ENCODE peak calls at places on chromosomes 4 and X, in nine cellular contexts. B is Caco-2, K is mucosa of descending colon, Z is keratinocyte, D is colonic mucosa, W is PC-3, F is upper lobe of right lung, I is spleen, L is esophagus squamous epithelium. O is an unnamed sample. For H3K36me3, the result is how much of the 10 kb centered on the place peaks cover.

GRCh38 chr4:20445933-20446723 is 194.4 kb downstream of the SLIT2 start:
- DNase-seq in B (no peak), K (no peak), Z (no peak), D (no peak), W (no peak), F (no peak), I (no peak), L (no peak), O (no peak)

GRCh38 chrX:8760021-8760420 is 28.1 kb upstream of the ANOS1 start:
- DNase-seq in B (no peak), K (no peak), Z (no peak), D (no peak), W (peak), F (no peak), I (no peak), L (no peak), O (no peak)

GRCh38 chr4:53905281-53905934 is 159.0 kb downstream of the CHIC2 start:
- DNase-seq in B (no peak), K (no peak), Z (no peak), D (no peak), W (no peak), F (no peak), I (no peak), L (no peak), O (no peak)

GRCh38 chrX:36683507-36683906 is 324.7 kb upstream of the FAM47C start:
- DNase-seq in B (no peak), K (no peak), Z (no peak), D (no peak), W (no peak), F (no peak), I (no peak), L (no peak), O (no peak)

GRCh38 chr4:40380647-40381046 is 45.5 kb downstream of the CHRNA9 start:
- DNase-seq in B (no peak), K (no peak), Z (no peak), D (no peak), W (no peak), F (no peak), I (no peak), L (no peak), O (no peak)

GRCh38 chrX:133888941-133889340 is 96.5 kb downstream of the GPC3 start:
- DNase-seq in B (no peak), K (no peak), Z (no peak), D (no peak), W (no peak), F (no peak), I (no peak), L (no peak), O (no peak)

GRCh38 chr4:14867847-14868246 is 134.4 kb upstream of the CPEB2 start:
- DNase-seq in B (no peak), K (no peak), Z (no peak), D (no peak), W (no peak), F (no peak), I (no peak), L (no peak), O (no peak)

GRCh38 chr4:1234296-1234695 is 14.6 kb downstream of the CTBP1 start:
- DNase-seq in B (no peak), K (no peak), Z (no peak), D (no peak), W (no peak), F (peak), I (peak), L (no peak), O (no peak)

GRCh38 chrX:77431227-77431626 is 16.0 kb upstream of the FGF16 start:
- DNase-seq in B (no peak), K (peak), Z (no peak), D (no peak), W (no peak), F (no peak), I (no peak), L (no peak), O (no peak)

GRCh38 chrX:111284615-111285294 is 14.5 kb upstream of the CAPN6 start:
- DNase-seq in B (no peak), K (no peak), Z (no peak), D (no peak), W (no peak), F (no peak), I (no peak), L (no peak), O (no peak)

GRCh38 chr4:38696697-38697096 is 32.7 kb downstream of the KLF3 start:
- DNase-seq in B (no peak), K (no peak), Z (no peak), D (no peak), W (no peak), F (no peak), I (no peak), L (no peak), O (no peak)
- H3K36me3 ChIP-seq in B (under half), K (under half), Z (under half), D (under half), W (under half), F (half or more), I (under half), L (half or more), O (under half)

GRCh38 chrX:38985375-38985774 is 184.1 kb downstream of the MID1IP1 start:
- DNase-seq in B (no peak), K (no peak), Z (no peak), D (no peak), W (peak), F (no peak), I (no peak), L (no peak), O (no peak)
- TF ChIP-seq CTCF in B (no peak), K (no peak), Z (no peak), D (no peak), W (peak), F (peak), I (no peak), L (no peak), O (no peak)

DNA sequence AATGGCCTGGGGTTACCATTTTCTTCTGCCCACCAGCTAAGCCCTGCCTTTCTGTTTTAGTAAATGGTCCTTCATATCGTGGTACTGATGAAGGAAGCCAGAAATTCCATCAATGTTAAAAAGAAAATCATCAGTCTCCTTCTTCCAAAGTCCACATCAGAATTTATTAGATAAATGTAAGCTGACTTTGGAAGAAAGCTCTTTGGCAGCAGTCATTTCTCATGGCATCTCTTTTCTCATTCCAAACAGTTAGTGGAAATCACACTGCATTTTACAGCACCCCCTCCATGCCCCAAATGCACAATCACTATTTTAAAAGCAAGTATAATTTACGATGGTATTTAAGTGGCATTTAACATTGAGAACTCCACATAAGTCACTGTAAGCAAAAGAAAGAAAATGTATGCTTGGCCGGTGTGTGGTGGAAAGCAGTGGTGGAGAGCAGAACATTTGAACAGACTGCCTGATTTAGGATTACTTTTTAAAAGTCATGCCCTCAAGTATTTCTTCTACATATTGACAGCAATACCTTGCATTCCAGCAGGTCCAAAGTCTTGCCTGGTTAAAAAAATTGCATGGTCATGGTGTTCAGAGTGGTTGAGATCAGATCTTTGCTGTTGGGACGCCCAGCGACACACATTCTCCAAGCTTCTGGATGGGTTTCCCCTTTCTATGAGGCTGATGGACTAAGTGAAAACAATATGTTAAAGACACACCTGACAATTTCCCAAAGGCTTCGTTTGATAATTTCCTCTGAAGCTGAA is 248.7 kb downstream of the ADAMTS3 start:
- DNase-seq in B (no peak), K (no peak), Z (no peak), D (no peak), W (no peak), F (no peak), I (no peak), L (no peak), O (no peak)
- H3K4me3 ChIP-seq in B (no peak), K (no peak), Z (no peak), D (no peak), W (peak), F (no peak), I (no peak), L (no peak), O (no peak)

GRCh38 chrX:119343856-119344255 is 55.3 kb upstream of the SLC25A43 start:
- DNase-seq in B (no peak), K (peak), Z (no peak), D (peak), W (peak), F (no peak), I (no peak), L (no peak), O (no peak)
- H3K36me3 ChIP-seq in B (under half), K (under half), Z (under half), D (under half), W (under half), F (under half), I (under half), L (under half), O (under half)

DNA sequence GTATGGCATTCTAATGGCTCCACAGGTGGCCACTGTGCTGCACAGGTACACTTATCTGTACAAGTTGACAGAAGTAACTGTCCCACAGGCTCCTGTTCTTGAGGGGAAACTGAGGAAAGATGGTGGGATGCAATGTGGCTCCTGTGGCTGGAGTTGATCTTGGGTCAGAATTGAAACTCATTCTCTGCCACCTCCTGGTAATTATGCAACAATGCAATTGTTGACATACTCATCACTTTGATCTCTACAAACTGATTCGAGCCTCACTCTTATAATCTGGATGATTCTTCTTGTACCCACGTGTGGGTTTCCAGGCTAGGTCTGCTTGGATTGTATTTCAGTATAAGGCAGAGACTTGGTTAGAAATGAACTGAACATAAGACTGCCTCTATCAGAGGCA is 148.8 kb downstream of the CCNG2 start:
- DNase-seq in B (no peak), K (no peak), Z (no peak), D (no peak), W (no peak), F (no peak), I (no peak), L (no peak), O (no peak)
- TF ChIP-seq CTCF in B (no peak), K (no peak), Z (no peak), D (no peak), W (peak), F (no peak), I (no peak), L (no peak), O (no peak)

DNA sequence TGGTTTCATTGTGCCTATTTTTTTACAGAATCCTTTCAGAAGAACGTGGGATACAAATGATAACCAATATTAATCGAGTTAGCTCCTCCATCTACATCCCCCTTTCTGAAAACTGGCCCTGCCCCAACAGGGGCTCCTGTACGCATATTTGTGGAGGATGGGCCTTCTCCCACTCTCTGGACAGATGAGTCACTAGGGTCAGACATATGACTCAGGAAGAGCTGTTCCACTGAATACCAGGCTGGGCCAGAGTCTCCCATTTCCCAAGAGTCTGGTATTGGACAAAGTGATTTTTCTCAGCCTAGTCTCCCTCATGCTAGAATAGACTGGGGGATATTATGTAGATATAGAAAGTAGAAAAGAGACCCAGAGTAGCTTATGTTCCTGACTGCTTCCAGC is 142.4 kb downstream of the TSPAN5 start:
- DNase-seq in B (no peak), K (no peak), Z (no peak), D (no peak), W (peak), F (no peak), I (no peak), L (no peak), O (no peak)
- H3K4me3 ChIP-seq in B (no peak), K (no peak), Z (no peak), D (no peak), W (no peak), F (no peak), I (no peak), L (no peak), O (no peak)

DNA sequence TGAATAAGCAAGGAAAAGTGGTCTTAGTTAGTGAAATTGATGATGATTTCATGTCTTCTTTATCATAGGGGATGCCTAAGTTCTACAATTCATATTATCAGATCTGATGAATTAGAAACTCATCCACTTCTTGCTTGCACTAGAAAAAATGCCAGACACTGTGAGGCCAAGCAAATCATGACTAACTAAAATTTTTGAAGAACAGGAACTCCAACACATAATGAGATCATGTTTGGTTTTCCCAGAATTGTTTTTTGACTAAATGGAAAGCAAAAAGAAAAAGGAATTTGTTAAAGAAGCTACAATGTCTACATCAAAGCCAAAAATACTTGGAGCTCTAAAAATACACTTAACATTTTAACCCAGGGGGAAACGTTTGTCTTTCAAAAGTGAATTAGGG is 120.4 kb downstream of the ARSF start:
- DNase-seq in B (no peak), K (no peak), Z (no peak), D (no peak), W (no peak), F (no peak), I (no peak), L (no peak), O (no peak)
- H3K36me3 ChIP-seq in B (under half), K (under half), Z (under half), D (under half), W (under half), F (under half), I (under half), L (under half), O (under half)